ENCODE peak calls at places on chromosomes 4 and X, in seven cellular contexts. F is upper lobe of right lung; I is endothelial cell of umbilical vein; E is adrenal gland; K is PC-3; M is GM23338; C is CD4-positive, CD25-positive, alpha-beta regulatory T cell. W is an unnamed sample.

GRCh38 chrX:31845003-31845402 is 773.2 kb upstream of the FTHL17 start:
- DNase-seq in F (no peak), I (peak; percentile 6), E (no peak), K (no peak), M (no peak), C (no peak), W (no peak)

GRCh38 chrX:134836497-134836968 is 154.3 kb upstream of the SMIM10 start:
- DNase-seq in F (no peak), I (peak; percentile 37), E (no peak), K (peak; percentile 33), M (no peak), C (peak; percentile 15), W (no peak)

GRCh38 chr4:109211671-109212070 is 90.8 kb downstream of the COL25A1 start:
- DNase-seq in F (no peak), I (peak; percentile 41), E (no peak), K (no peak), M (no peak), C (no peak), W (no peak)

GRCh38 chr4:186058980-186059316 is 10.0 kb upstream of the TLR3 start:
- DNase-seq in F (no peak), I (no peak), E (no peak), K (no peak), M (no peak), C (no peak), W (no peak)

GRCh38 chr4:144591401-144591800 is 54.6 kb upstream of the HHIP start:
- DNase-seq in F (no peak), I (peak; percentile 86), E (no peak), K (peak; percentile 74), M (no peak), C (no peak), W (no peak)

GRCh38 chr4:15925830-15926229 is 12.7 kb downstream of the FGFBP1 start:
- DNase-seq in F (no peak), I (no peak), E (no peak), K (no peak), M (no peak), C (no peak), W (no peak)

GRCh38 chr4:3252831-3253641 is 4.1 kb downstream of the MSANTD1 start:
- DNase-seq in F (peak; percentile 57), I (no peak), E (no peak), K (no peak), M (no peak), C (no peak), W (peak; percentile 63)

GRCh38 chr4:18559492-18559891 is 537.9 kb upstream of the LCORL start:
- DNase-seq in F (no peak), I (no peak), E (no peak), K (no peak), M (no peak), C (no peak), W (no peak)

GRCh38 chrX:16524327-16524726 is 125.6 kb upstream of the S100G start:
- DNase-seq in F (no peak), I (no peak), E (no peak), K (no peak), M (no peak), C (no peak), W (no peak)

GRCh38 chr4:10384974-10385373 is 72.3 kb downstream of the ZNF518B start:
- DNase-seq in F (no peak), I (no peak), E (no peak), K (no peak), M (no peak), C (no peak), W (no peak)

GRCh38 chrX:129759576-129760061 is 20.1 kb upstream of the SASH3 start:
- DNase-seq in F (no peak), I (peak; percentile 18), E (no peak), K (peak; percentile 55), M (peak; percentile 2), C (peak; percentile 88), W (no peak)

GRCh38 chr4:39469429-39470077 is 10.7 kb downstream of the LIAS start:
- DNase-seq in F (no peak), I (peak; percentile 92), E (peak; percentile 62), K (peak; percentile 85), M (peak; percentile 90), C (peak; percentile 58), W (no peak)

GRCh38 chrX:125402807-125403206 is 83.1 kb downstream of the TEX13C start:
- DNase-seq in F (no peak), I (no peak), E (no peak), K (no peak), M (no peak), C (no peak), W (no peak)

GRCh38 chrX:155028749-155029360 is 2.2 kb downstream of the FUNDC2 start:
- DNase-seq in F (no peak), I (peak; percentile 5), E (no peak), K (peak; percentile 3), M (no peak), C (no peak), W (no peak)

GRCh38 chrX:9913041-9913440 is 54.1 kb upstream of the CLDN34 start:
- DNase-seq in F (no peak), I (no peak), E (no peak), K (peak; percentile 77), M (no peak), C (no peak), W (no peak)

GRCh38 chr4:2254665-2255500 is 7.0 kb downstream of the MXD4 start:
- DNase-seq in F (no peak), I (no peak), E (no peak), K (no peak), M (no peak), C (no peak), W (peak; percentile 57)

GRCh38 chr4:127400736-127401346 is 231.9 kb upstream of the INTU start:
- DNase-seq in F (no peak), I (peak; percentile 68), E (peak; percentile 73), K (peak; percentile 68), M (peak; percentile 83), C (peak; percentile 42), W (peak; percentile 70)

GRCh38 chrX:88613338-88613737 is 133.7 kb upstream of the CPXCR1 start:
- DNase-seq in F (no peak), I (peak; percentile 43), E (no peak), K (peak; percentile 45), M (peak; percentile 64), C (no peak), W (no peak)

GRCh38 chr4:3290476-3290875 is 2.3 kb upstream of the RGS12 start:
- DNase-seq in F (no peak), I (no peak), E (no peak), K (no peak), M (no peak), C (no peak), W (no peak)

GRCh38 chr4:24274401-24275035 is 309.8 kb downstream of the DHX15 start:
- DNase-seq in F (no peak), I (no peak), E (no peak), K (peak; percentile 1), M (no peak), C (no peak), W (no peak)

GRCh38 chrX:125883169-125883568 is 282.9 kb downstream of the DCAF12L2 start:
- DNase-seq in F (no peak), I (no peak), E (no peak), K (no peak), M (no peak), C (no peak), W (no peak)

GRCh38 chr4:20490734-20491133 is 209.5 kb upstream of the PACRGL start:
- DNase-seq in F (no peak), I (no peak), E (no peak), K (no peak), M (peak; percentile 28), C (no peak), W (no peak)

GRCh38 chr4:128393111-128393704 is 105.6 kb upstream of the PGRMC2 start:
- DNase-seq in F (no peak), I (peak; percentile 5), E (no peak), K (no peak), M (no peak), C (no peak), W (no peak)

GRCh38 chr4:5366421-5366820 is 315.1 kb downstream of the STK32B start:
- DNase-seq in F (no peak), I (no peak), E (no peak), K (peak; percentile 94), M (no peak), C (no peak), W (no peak)

DNA sequence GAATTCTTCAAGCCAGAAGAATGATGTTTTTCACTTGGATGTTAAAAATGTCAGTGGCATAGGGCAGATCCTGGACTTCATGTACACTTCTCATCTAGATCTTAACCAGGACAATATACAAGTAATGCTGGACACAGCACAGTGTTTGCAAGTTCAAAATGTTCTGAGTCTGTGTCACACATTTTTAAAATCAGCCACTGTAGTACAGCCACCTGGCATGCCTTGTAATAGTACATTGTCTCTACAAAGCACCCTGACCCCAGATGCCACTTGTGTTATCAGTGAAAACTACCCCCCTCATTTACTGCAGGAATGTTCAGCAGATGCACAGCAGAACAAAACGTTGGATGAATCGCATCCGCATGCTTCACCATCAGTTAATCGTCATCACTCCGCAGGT is 11.9 kb downstream of the ZBTB49 start:
- DNase-seq in F (no peak), I (no peak), E (no peak), K (no peak), M (no peak), C (no peak), W (no peak)
- H3K27ac ChIP-seq in F (no peak overlapping the region), I (no peak overlapping the region), E (no peak overlapping the region), K (no peak overlapping the region), M (no peak overlapping the region), C (no peak overlapping the region), W (no peak overlapping the region)

GRCh38 chr4:114217150-114217817 is 237.8 kb upstream of the ARSJ start:
- DNase-seq in F (no peak), I (no peak), E (no peak), K (no peak), M (no peak), C (no peak), W (no peak)
- H3K27ac ChIP-seq in F (no peak overlapping the region), I (no peak overlapping the region), E (no peak overlapping the region), K (no peak overlapping the region), M (no peak overlapping the region), C (no peak overlapping the region), W (no peak overlapping the region)

GRCh38 chr4:160835789-160836188 is 1328.0 kb downstream of the FSTL5 start:
- DNase-seq in F (no peak), I (no peak), E (no peak), K (peak; percentile 79), M (peak; percentile 78), C (no peak), W (no peak)
- H3K27ac ChIP-seq in F (no peak overlapping the region), I (no peak overlapping the region), E (no peak overlapping the region), K (peak overlapping the region; percentile 62), M (no peak overlapping the region), C (no peak overlapping the region), W (no peak overlapping the region)

GRCh38 chr4:141352775-141353544 is 132.3 kb downstream of the ZNF330 start:
- DNase-seq in F (no peak), I (peak; percentile 78), E (no peak), K (peak; percentile 22), M (peak; percentile 33), C (no peak), W (no peak)
- H3K27ac ChIP-seq in F (peak overlapping the region; percentile 59), I (peak overlapping the region; percentile 71), E (no peak overlapping the region), K (no peak overlapping the region), M (no peak overlapping the region), C (no peak overlapping the region), W (no peak overlapping the region)

DNA sequence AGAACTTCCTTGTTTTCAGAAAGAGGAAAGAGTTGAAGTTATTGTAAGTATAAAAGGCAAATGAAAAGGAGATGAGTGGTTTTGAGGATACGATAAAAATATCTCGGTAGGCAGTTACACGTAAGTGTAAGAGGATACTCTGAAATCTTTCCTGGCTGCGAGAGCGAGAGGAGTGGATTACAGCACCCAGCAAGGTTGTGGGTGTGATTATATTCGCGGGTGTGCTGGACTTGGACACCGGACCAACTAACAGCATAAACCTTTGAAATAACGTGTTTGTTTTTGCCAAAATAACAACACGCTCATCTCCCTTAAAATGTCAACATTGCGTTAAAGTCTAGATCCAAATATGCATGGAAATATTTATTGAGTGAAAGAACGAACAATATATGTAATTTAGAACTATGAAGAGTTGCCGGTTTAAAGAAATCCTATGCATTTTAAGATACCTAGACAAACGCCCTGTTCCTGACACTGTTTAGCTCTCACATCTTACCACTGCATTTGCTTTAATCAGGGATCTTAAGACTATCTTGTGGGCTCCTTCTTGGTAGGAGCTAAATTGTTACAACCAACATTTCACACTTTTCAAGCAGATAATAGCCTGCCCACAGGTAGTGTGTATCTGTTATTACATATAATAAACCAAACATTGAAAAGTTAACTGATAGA is 96.4 kb upstream of the RPS6KA3 start:
- DNase-seq in F (no peak), I (no peak), E (no peak), K (no peak), M (no peak), C (no peak), W (no peak)
- H3K27ac ChIP-seq in F (peak overlapping the region; percentile 82), I (no peak overlapping the region), E (no peak overlapping the region), K (peak overlapping the region; percentile 97), M (no peak overlapping the region), C (no peak overlapping the region), W (peak overlapping the region; percentile 68)

W was measured in sigmoid colon.